ENCODE peak calls at places on chromosome 17, in nine cellular contexts. Q, C, H, U, G, F, D, W and J are unnamed samples. For H3K4me1, the result is how much of the 10 kb centered on the place peaks cover.

GRCh38 chr17:50346313-50347086 is 574 bp downstream of the XYLT2 start:
- DNase-seq in Q (peak), C (peak), H (peak), U (peak), G (no peak), F (no peak), D (peak), W (peak), J (peak)

GRCh38 chr17:34637548-34638525 is 58.5 kb downstream of the TMEM132E start:
- DNase-seq in Q (peak), C (peak), H (peak), U (peak), G (no peak), F (peak), D (peak), W (peak), J (peak)

GRCh38 chr17:80132906-80133625 is 13.9 kb downstream of the EIF4A3 start:
- DNase-seq in Q (no peak), C (no peak), H (no peak), U (no peak), G (no peak), F (no peak), D (no peak), W (no peak), J (no peak)

GRCh38 chr17:68334393-68334792 is 43.1 kb downstream of the ARSG start:
- DNase-seq in Q (no peak), C (no peak), H (no peak), U (no peak), G (no peak), F (no peak), D (no peak), W (no peak), J (no peak)

GRCh38 chr17:33016920-33017319 is 25.3 kb downstream of the SPACA3 start:
- DNase-seq in Q (no peak), C (no peak), H (no peak), U (no peak), G (no peak), F (no peak), D (no peak), W (no peak), J (no peak)

GRCh38 chr17:77400445-77400870 is 259.7 kb downstream of the SEC14L1 start:
- DNase-seq in Q (peak), C (no peak), H (no peak), U (no peak), G (no peak), F (no peak), D (peak), W (no peak), J (no peak)

GRCh38 chr17:78497115-78497540 is 80.1 kb downstream of the DNAH17 start:
- DNase-seq in Q (peak), C (peak), H (peak), U (peak), G (no peak), F (peak), D (peak), W (peak), J (peak)

GRCh38 chr17:37301288-37301687 is 74.5 kb upstream of the C17orf78 start:
- DNase-seq in Q (no peak), C (no peak), H (no peak), U (no peak), G (no peak), F (no peak), D (peak), W (no peak), J (no peak)

GRCh38 chr17:79036609-79037008 is 12.6 kb downstream of the C1QTNF1 start:
- DNase-seq in Q (no peak), C (no peak), H (peak), U (no peak), G (no peak), F (no peak), D (peak), W (peak), J (peak)

GRCh38 chr17:82930924-82931695 is 91.3 kb upstream of the ZNF750 start:
- DNase-seq in Q (no peak), C (no peak), H (no peak), U (peak), G (no peak), F (no peak), D (no peak), W (no peak), J (no peak)

GRCh38 chr17:6554871-6555330 is 1.5 kb downstream of the PITPNM3 start:
- DNase-seq in Q (peak), C (no peak), H (peak), U (no peak), G (no peak), F (no peak), D (no peak), W (no peak), J (no peak)

GRCh38 chr17:27338536-27338985 is 44.6 kb downstream of the WSB1 start:
- DNase-seq in Q (no peak), C (no peak), H (no peak), U (no peak), G (no peak), F (no peak), D (no peak), W (no peak), J (no peak)
- H3K4me1 ChIP-seq in Q (under half), C (under half), H (under half), U (under half), G (under half), F (under half), D (under half), W (under half), J (under half)

DNA sequence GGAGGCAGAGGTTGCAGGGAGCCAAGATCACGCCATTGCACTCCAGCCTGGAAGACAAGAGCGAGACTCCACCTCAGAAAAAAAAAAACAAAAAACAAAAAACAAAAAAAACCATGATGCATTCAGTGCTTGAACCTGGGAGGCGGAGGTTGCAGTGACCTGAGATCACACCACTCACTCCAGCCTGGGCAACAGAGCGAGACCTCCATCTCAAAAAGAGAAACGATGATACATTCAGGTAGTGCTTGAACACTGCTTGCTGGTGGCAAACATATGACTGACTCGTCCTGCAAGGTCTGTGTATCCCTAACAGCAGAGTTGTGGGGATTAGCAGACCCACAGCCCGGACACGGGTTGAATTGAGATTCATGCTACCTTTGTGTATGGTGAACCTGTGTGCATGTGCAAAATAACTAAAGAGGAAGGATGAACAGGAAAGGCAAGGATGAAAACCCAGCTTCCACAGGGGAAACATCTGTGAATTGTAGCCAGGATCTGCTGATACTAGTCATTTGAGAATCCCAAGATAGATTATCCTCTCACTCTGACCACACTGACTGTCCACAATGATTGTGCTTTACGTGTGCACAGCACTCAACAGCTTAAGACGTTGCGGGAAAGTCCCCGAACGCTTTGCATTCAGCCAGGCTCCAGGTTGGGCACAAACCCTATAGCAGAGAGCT is 52.4 kb upstream of the MRPS23 start:
- DNase-seq in Q (no peak), C (no peak), H (no peak), U (no peak), G (no peak), F (no peak), D (no peak), W (no peak), J (no peak)
- H3K4me1 ChIP-seq in Q (half or more), C (half or more), H (half or more), U (half or more), G (half or more), F (half or more), D (under half), W (half or more), J (under half)

GRCh38 chr17:20120835-20121234 is 111.7 kb downstream of the SPECC1 start:
- DNase-seq in Q (no peak), C (no peak), H (no peak), U (no peak), G (no peak), F (no peak), D (no peak), W (no peak), J (no peak)
- H3K4me1 ChIP-seq in Q (under half), C (under half), H (under half), U (under half), G (under half), F (under half), D (under half), W (under half), J (under half)

DNA sequence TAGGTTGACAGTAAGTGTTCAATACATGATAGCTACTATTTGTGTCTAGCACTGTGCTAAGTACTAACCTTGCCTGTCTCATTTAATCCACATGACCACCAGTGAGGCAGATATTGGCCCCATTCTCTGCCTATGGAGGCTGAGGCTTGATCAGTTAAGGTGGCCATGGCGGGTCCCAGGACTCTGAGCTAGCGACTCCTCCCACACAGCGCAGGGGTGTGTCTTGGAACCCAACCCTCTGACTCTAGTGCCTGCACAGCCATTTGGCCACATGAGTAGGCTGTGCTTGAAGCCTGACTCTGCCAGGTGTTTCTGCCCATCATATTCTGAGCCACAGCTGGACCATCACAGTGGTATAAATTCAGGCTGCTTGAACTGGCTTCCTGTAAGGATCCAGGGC is 6.4 kb downstream of the NHERF1 start:
- DNase-seq in Q (no peak), C (no peak), H (no peak), U (no peak), G (no peak), F (no peak), D (no peak), W (no peak), J (no peak)
- H3K4me1 ChIP-seq in Q (half or more), C (half or more), H (under half), U (under half), G (under half), F (half or more), D (under half), W (half or more), J (under half)

GRCh38 chr17:64373722-64374121 is 16.9 kb downstream of the PECAM1 start:
- DNase-seq in Q (no peak), C (no peak), H (no peak), U (peak), G (no peak), F (no peak), D (no peak), W (no peak), J (no peak)

GRCh38 chr17:64377769-64378282 is 12.8 kb downstream of the PECAM1 start:
- DNase-seq in Q (no peak), C (no peak), H (peak), U (peak), G (no peak), F (no peak), D (peak), W (no peak), J (no peak)

GRCh38 chr17:64382184-64382583 is 8.5 kb downstream of the PECAM1 start:
- DNase-seq in Q (no peak), C (no peak), H (no peak), U (peak), G (no peak), F (no peak), D (no peak), W (no peak), J (no peak)

GRCh38 chr17:64380985-64381384 is 9.7 kb downstream of the PECAM1 start:
- DNase-seq in Q (no peak), C (no peak), H (no peak), U (no peak), G (no peak), F (no peak), D (no peak), W (no peak), J (no peak)

DNA sequence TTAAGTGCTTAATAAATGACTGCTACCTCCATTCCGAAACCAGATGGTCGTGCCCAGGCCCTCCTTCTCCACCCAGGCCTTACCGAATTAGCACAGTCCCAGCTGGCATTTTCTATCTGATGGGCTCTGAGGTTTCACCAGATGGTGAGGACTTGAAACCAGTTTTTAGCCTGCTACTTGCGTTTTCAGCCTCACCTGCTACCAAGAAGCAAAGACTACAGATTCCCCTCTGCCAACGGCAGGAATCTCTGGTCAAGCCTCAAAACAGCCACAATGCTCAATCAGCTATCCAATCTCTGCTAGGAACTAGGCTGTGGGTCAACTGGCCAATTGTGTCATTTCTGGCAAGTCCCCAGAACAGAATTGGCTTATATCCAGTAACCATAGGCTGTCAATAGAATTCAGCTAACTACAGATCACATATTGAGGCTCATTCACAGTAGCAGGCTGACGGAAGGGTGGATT is 11.7 kb downstream of the PECAM1 start:
- DNase-seq in Q (no peak), C (no peak), H (peak), U (peak), G (no peak), F (no peak), D (no peak), W (no peak), J (no peak)
- H3K4me1 ChIP-seq in Q (under half), C (half or more), H (under half), U (under half), G (under half), F (under half), D (under half), W (under half), J (under half)

GRCh38 chr17:60280673-60281072 is 111.3 kb downstream of the USP32 start:
- DNase-seq in Q (no peak), C (no peak), H (no peak), U (no peak), G (no peak), F (no peak), D (no peak), W (no peak), J (no peak)

DNA sequence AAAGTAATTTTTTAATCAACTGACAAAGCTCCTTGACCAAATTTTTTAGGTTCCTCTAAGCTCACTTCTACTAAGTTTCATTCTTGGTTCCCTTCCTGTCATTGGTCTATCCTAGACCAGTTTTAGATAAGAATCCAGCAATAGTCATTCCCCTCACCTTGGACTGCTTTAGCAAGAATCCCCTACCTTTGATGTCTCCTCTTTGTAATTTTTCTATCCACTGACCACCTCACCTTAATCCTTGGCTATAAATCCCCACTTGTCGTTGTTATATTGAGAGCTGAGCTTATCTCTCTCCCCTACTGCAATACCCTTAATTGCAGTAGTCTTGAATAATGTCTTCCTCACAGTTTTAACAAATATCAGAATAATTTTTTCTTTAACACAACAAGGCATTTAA is 107.2 kb downstream of the USP32 start:
- DNase-seq in Q (no peak), C (no peak), H (no peak), U (no peak), G (no peak), F (no peak), D (no peak), W (no peak), J (no peak)
- H3K4me1 ChIP-seq in Q (under half), C (under half), H (under half), U (under half), G (under half), F (under half), D (under half), W (under half), J (under half)